ENCODE peak calls at places on chromosomes 16 and 17, in five cellular contexts. One of them, this sample, is unnamed.

GRCh38 chr16:11290102-11290893 is 9.2 kb upstream of the PRM1 start:
- DNase-seq in NCI-H526 treated with DMSO at 0.1 percent for 48 hours: no peak
- DNase-seq in activated CD4-positive, alpha-beta T cell treated with anti-CD3 and anti-CD28 coated beads, Interleukin-2, amount 50 U/mL, for 48 hours: no peak
- DNase-seq in activated CD8-positive, alpha-beta T cell treated with anti-CD3 and anti-CD28 coated beads for 36 hours: no peak
- DNase-seq in Right ventricle myocardium superior: no peak
- DNase-seq in this sample: no peak

GRCh38 chr17:53722407-53722806 is 100.3 kb upstream of the KIF2B start:
- DNase-seq in NCI-H526 treated with DMSO at 0.1 percent for 48 hours: no peak
- DNase-seq in activated CD4-positive, alpha-beta T cell treated with anti-CD3 and anti-CD28 coated beads, Interleukin-2, amount 50 U/mL, for 48 hours: no peak
- DNase-seq in activated CD8-positive, alpha-beta T cell treated with anti-CD3 and anti-CD28 coated beads for 36 hours: no peak
- DNase-seq in Right ventricle myocardium superior: no peak
- DNase-seq in this sample: no peak

GRCh38 chr17:2547176-2547575 is 35.5 kb upstream of the METTL16 start:
- DNase-seq in NCI-H526 treated with DMSO at 0.1 percent for 48 hours: no peak
- DNase-seq in activated CD4-positive, alpha-beta T cell treated with anti-CD3 and anti-CD28 coated beads, Interleukin-2, amount 50 U/mL, for 48 hours: no peak
- DNase-seq in activated CD8-positive, alpha-beta T cell treated with anti-CD3 and anti-CD28 coated beads for 36 hours: no peak
- DNase-seq in Right ventricle myocardium superior: no peak
- DNase-seq in this sample: no peak

GRCh38 chr17:13222931-13223330 is 205.1 kb upstream of the ELAC2 start:
- DNase-seq in NCI-H526 treated with DMSO at 0.1 percent for 48 hours: no peak
- DNase-seq in activated CD4-positive, alpha-beta T cell treated with anti-CD3 and anti-CD28 coated beads, Interleukin-2, amount 50 U/mL, for 48 hours: no peak
- DNase-seq in activated CD8-positive, alpha-beta T cell treated with anti-CD3 and anti-CD28 coated beads for 36 hours: no peak
- DNase-seq in Right ventricle myocardium superior: no peak
- DNase-seq in this sample: no peak

GRCh38 chr16:50316102-50316847 is 49.9 kb downstream of the ADCY7 start:
- DNase-seq in NCI-H526 treated with DMSO at 0.1 percent for 48 hours: no peak
- DNase-seq in activated CD4-positive, alpha-beta T cell treated with anti-CD3 and anti-CD28 coated beads, Interleukin-2, amount 50 U/mL, for 48 hours: no peak
- DNase-seq in activated CD8-positive, alpha-beta T cell treated with anti-CD3 and anti-CD28 coated beads for 36 hours: no peak
- DNase-seq in Right ventricle myocardium superior: no peak
- DNase-seq in this sample: no peak

GRCh38 chr17:69733171-69734014 is 318.9 kb downstream of the MAP2K6 start:
- DNase-seq in NCI-H526 treated with DMSO at 0.1 percent for 48 hours: no peak
- DNase-seq in activated CD4-positive, alpha-beta T cell treated with anti-CD3 and anti-CD28 coated beads, Interleukin-2, amount 50 U/mL, for 48 hours: no peak
- DNase-seq in activated CD8-positive, alpha-beta T cell treated with anti-CD3 and anti-CD28 coated beads for 36 hours: no peak
- DNase-seq in Right ventricle myocardium superior: peak
- DNase-seq in this sample: no peak

GRCh38 chr16:87123356-87124001 is 193.7 kb downstream of the C16orf95 start:
- DNase-seq in NCI-H526 treated with DMSO at 0.1 percent for 48 hours: no peak
- DNase-seq in activated CD4-positive, alpha-beta T cell treated with anti-CD3 and anti-CD28 coated beads, Interleukin-2, amount 50 U/mL, for 48 hours: no peak
- DNase-seq in activated CD8-positive, alpha-beta T cell treated with anti-CD3 and anti-CD28 coated beads for 36 hours: no peak
- DNase-seq in Right ventricle myocardium superior: no peak
- DNase-seq in this sample: no peak

GRCh38 chr17:77741109-77741508 is 217.4 kb upstream of the TNRC6C start:
- DNase-seq in NCI-H526 treated with DMSO at 0.1 percent for 48 hours: no peak
- DNase-seq in activated CD4-positive, alpha-beta T cell treated with anti-CD3 and anti-CD28 coated beads, Interleukin-2, amount 50 U/mL, for 48 hours: peak
- DNase-seq in activated CD8-positive, alpha-beta T cell treated with anti-CD3 and anti-CD28 coated beads for 36 hours: peak
- DNase-seq in Right ventricle myocardium superior: no peak
- DNase-seq in this sample: no peak

GRCh38 chr16:11976850-11977205 is 294 bp downstream of the SNX29 start:
- DNase-seq in NCI-H526 treated with DMSO at 0.1 percent for 48 hours: no peak
- DNase-seq in activated CD4-positive, alpha-beta T cell treated with anti-CD3 and anti-CD28 coated beads, Interleukin-2, amount 50 U/mL, for 48 hours: no peak
- DNase-seq in activated CD8-positive, alpha-beta T cell treated with anti-CD3 and anti-CD28 coated beads for 36 hours: no peak
- DNase-seq in Right ventricle myocardium superior: no peak
- DNase-seq in this sample: no peak

GRCh38 chr16:73847090-73847489 is 449.5 kb upstream of the PSMD7 start:
- DNase-seq in NCI-H526 treated with DMSO at 0.1 percent for 48 hours: no peak
- DNase-seq in activated CD4-positive, alpha-beta T cell treated with anti-CD3 and anti-CD28 coated beads, Interleukin-2, amount 50 U/mL, for 48 hours: no peak
- DNase-seq in activated CD8-positive, alpha-beta T cell treated with anti-CD3 and anti-CD28 coated beads for 36 hours: no peak
- DNase-seq in Right ventricle myocardium superior: no peak
- DNase-seq in this sample: no peak

GRCh38 chr17:42281571-42282096 is 5.4 kb upstream of the STAT5B start:
- DNase-seq in NCI-H526 treated with DMSO at 0.1 percent for 48 hours: peak
- DNase-seq in activated CD4-positive, alpha-beta T cell treated with anti-CD3 and anti-CD28 coated beads, Interleukin-2, amount 50 U/mL, for 48 hours: no peak
- DNase-seq in activated CD8-positive, alpha-beta T cell treated with anti-CD3 and anti-CD28 coated beads for 36 hours: no peak
- DNase-seq in Right ventricle myocardium superior: no peak
- DNase-seq in this sample: peak

GRCh38 chr16:2715519-2715918 is 4.5 kb downstream of the PRSS27 start:
- DNase-seq in NCI-H526 treated with DMSO at 0.1 percent for 48 hours: no peak
- DNase-seq in activated CD4-positive, alpha-beta T cell treated with anti-CD3 and anti-CD28 coated beads, Interleukin-2, amount 50 U/mL, for 48 hours: peak
- DNase-seq in activated CD8-positive, alpha-beta T cell treated with anti-CD3 and anti-CD28 coated beads for 36 hours: peak
- DNase-seq in Right ventricle myocardium superior: peak
- DNase-seq in this sample: no peak

GRCh38 chr16:58537124-58537906 is 22.0 kb downstream of the SETD6 start:
- DNase-seq in NCI-H526 treated with DMSO at 0.1 percent for 48 hours: no peak
- DNase-seq in activated CD4-positive, alpha-beta T cell treated with anti-CD3 and anti-CD28 coated beads, Interleukin-2, amount 50 U/mL, for 48 hours: no peak
- DNase-seq in activated CD8-positive, alpha-beta T cell treated with anti-CD3 and anti-CD28 coated beads for 36 hours: no peak
- DNase-seq in Right ventricle myocardium superior: no peak
- DNase-seq in this sample: no peak

GRCh38 chr17:74429604-74430384 is 2.1 kb upstream of the GPRC5C start:
- DNase-seq in NCI-H526 treated with DMSO at 0.1 percent for 48 hours: peak
- DNase-seq in activated CD4-positive, alpha-beta T cell treated with anti-CD3 and anti-CD28 coated beads, Interleukin-2, amount 50 U/mL, for 48 hours: no peak
- DNase-seq in activated CD8-positive, alpha-beta T cell treated with anti-CD3 and anti-CD28 coated beads for 36 hours: peak
- DNase-seq in Right ventricle myocardium superior: no peak
- DNase-seq in this sample: no peak

GRCh38 chr16:81703177-81704155 is 75.6 kb upstream of the PLCG2 start:
- DNase-seq in NCI-H526 treated with DMSO at 0.1 percent for 48 hours: no peak
- DNase-seq in activated CD4-positive, alpha-beta T cell treated with anti-CD3 and anti-CD28 coated beads, Interleukin-2, amount 50 U/mL, for 48 hours: no peak
- DNase-seq in activated CD8-positive, alpha-beta T cell treated with anti-CD3 and anti-CD28 coated beads for 36 hours: peak
- DNase-seq in Right ventricle myocardium superior: peak
- DNase-seq in this sample: no peak

GRCh38 chr17:31859487-31860008 is 504 bp upstream of the COPRS start:
- DNase-seq in NCI-H526 treated with DMSO at 0.1 percent for 48 hours: no peak
- DNase-seq in activated CD4-positive, alpha-beta T cell treated with anti-CD3 and anti-CD28 coated beads, Interleukin-2, amount 50 U/mL, for 48 hours: no peak
- DNase-seq in activated CD8-positive, alpha-beta T cell treated with anti-CD3 and anti-CD28 coated beads for 36 hours: no peak
- DNase-seq in Right ventricle myocardium superior: no peak
- DNase-seq in this sample: no peak

GRCh38 chr17:65990593-65990992 is 201.3 kb downstream of the CEP112 start:
- DNase-seq in NCI-H526 treated with DMSO at 0.1 percent for 48 hours: no peak
- DNase-seq in activated CD4-positive, alpha-beta T cell treated with anti-CD3 and anti-CD28 coated beads, Interleukin-2, amount 50 U/mL, for 48 hours: no peak
- DNase-seq in activated CD8-positive, alpha-beta T cell treated with anti-CD3 and anti-CD28 coated beads for 36 hours: no peak
- DNase-seq in Right ventricle myocardium superior: peak
- DNase-seq in this sample: no peak

GRCh38 chr17:81834831-81835267 is at the start of gene PPP1R27:
- DNase-seq in NCI-H526 treated with DMSO at 0.1 percent for 48 hours: no peak
- DNase-seq in activated CD4-positive, alpha-beta T cell treated with anti-CD3 and anti-CD28 coated beads, Interleukin-2, amount 50 U/mL, for 48 hours: no peak
- DNase-seq in activated CD8-positive, alpha-beta T cell treated with anti-CD3 and anti-CD28 coated beads for 36 hours: no peak
- DNase-seq in Right ventricle myocardium superior: no peak
- DNase-seq in this sample: no peak

GRCh38 chr17:45123930-45124796 is 8.2 kb downstream of the PLCD3 start:
- DNase-seq in NCI-H526 treated with DMSO at 0.1 percent for 48 hours: no peak
- DNase-seq in activated CD4-positive, alpha-beta T cell treated with anti-CD3 and anti-CD28 coated beads, Interleukin-2, amount 50 U/mL, for 48 hours: no peak
- DNase-seq in activated CD8-positive, alpha-beta T cell treated with anti-CD3 and anti-CD28 coated beads for 36 hours: peak
- DNase-seq in Right ventricle myocardium superior: no peak
- DNase-seq in this sample: no peak

GRCh38 chr16:54136276-54136625 is 150.3 kb downstream of the IRX3 start:
- DNase-seq in NCI-H526 treated with DMSO at 0.1 percent for 48 hours: no peak
- DNase-seq in activated CD4-positive, alpha-beta T cell treated with anti-CD3 and anti-CD28 coated beads, Interleukin-2, amount 50 U/mL, for 48 hours: no peak
- DNase-seq in activated CD8-positive, alpha-beta T cell treated with anti-CD3 and anti-CD28 coated beads for 36 hours: no peak
- DNase-seq in Right ventricle myocardium superior: no peak
- DNase-seq in this sample: no peak

GRCh38 chr17:3812771-3813170 is 11.8 kb upstream of the ITGAE start:
- DNase-seq in NCI-H526 treated with DMSO at 0.1 percent for 48 hours: no peak
- DNase-seq in activated CD4-positive, alpha-beta T cell treated with anti-CD3 and anti-CD28 coated beads, Interleukin-2, amount 50 U/mL, for 48 hours: no peak
- DNase-seq in activated CD8-positive, alpha-beta T cell treated with anti-CD3 and anti-CD28 coated beads for 36 hours: no peak
- DNase-seq in Right ventricle myocardium superior: no peak
- DNase-seq in this sample: no peak

GRCh38 chr17:64402469-64402868 is 11.8 kb upstream of the PECAM1 start:
- DNase-seq in NCI-H526 treated with DMSO at 0.1 percent for 48 hours: no peak
- DNase-seq in activated CD4-positive, alpha-beta T cell treated with anti-CD3 and anti-CD28 coated beads, Interleukin-2, amount 50 U/mL, for 48 hours: no peak
- DNase-seq in activated CD8-positive, alpha-beta T cell treated with anti-CD3 and anti-CD28 coated beads for 36 hours: no peak
- DNase-seq in Right ventricle myocardium superior: peak
- DNase-seq in this sample: no peak

GRCh38 chr16:68281368-68282063 is 17.2 kb downstream of the SLC7A6 start:
- DNase-seq in NCI-H526 treated with DMSO at 0.1 percent for 48 hours: no peak
- DNase-seq in activated CD4-positive, alpha-beta T cell treated with anti-CD3 and anti-CD28 coated beads, Interleukin-2, amount 50 U/mL, for 48 hours: no peak
- DNase-seq in activated CD8-positive, alpha-beta T cell treated with anti-CD3 and anti-CD28 coated beads for 36 hours: no peak
- DNase-seq in Right ventricle myocardium superior: no peak
- DNase-seq in this sample: no peak

GRCh38 chr17:79064026-79064425 is 10.6 kb upstream of the ENGASE start:
- DNase-seq in NCI-H526 treated with DMSO at 0.1 percent for 48 hours: no peak
- DNase-seq in activated CD4-positive, alpha-beta T cell treated with anti-CD3 and anti-CD28 coated beads, Interleukin-2, amount 50 U/mL, for 48 hours: no peak
- DNase-seq in activated CD8-positive, alpha-beta T cell treated with anti-CD3 and anti-CD28 coated beads for 36 hours: no peak
- DNase-seq in Right ventricle myocardium superior: no peak
- DNase-seq in this sample: no peak

This sample was measured in osteocyte.